ENCODE peak calls at places on chromosomes 12 and 14, in five cellular contexts. One of them, this sample, is unnamed.
A peak's percentile ranks its signal among the peaks of the same experiment; 100 is the strongest.

GRCh38 chr12:7433276-7433822 is 10.6 kb downstream of the CD163L1 start:
- DNase-seq in SK-N-SH: no peak
- DNase-seq in HCT116: peak; percentile 26
- DNase-seq in MM.1S: no peak
- DNase-seq in PC-3: peak; percentile 38
- DNase-seq in this sample: no peak

GRCh38 chr12:123388948-123389559 is 5.1 kb downstream of the KMT5A start:
- DNase-seq in HCT116: no peak
- DNase-seq in MM.1S: no peak
- DNase-seq in PC-3: no peak
- DNase-seq in SK-N-SH: peak; percentile 82
- DNase-seq in this sample: no peak

GRCh38 chr14:83988274-83988673 is 1541.7 kb upstream of the FLRT2 start:
- DNase-seq in SK-N-SH: no peak
- DNase-seq in PC-3: no peak
- DNase-seq in MM.1S: no peak
- DNase-seq in HCT116: no peak
- DNase-seq in this sample: no peak

GRCh38 chr12:56338643-56339422 is at the start of gene IL23A:
- DNase-seq in PC-3: peak; percentile 88
- DNase-seq in MM.1S: peak; percentile 93
- DNase-seq in HCT116: no peak
- DNase-seq in SK-N-SH: no peak
- DNase-seq in this sample: peak; percentile 54

GRCh38 chr12:65278576-65279386 is at the start of gene MSRB3:
- DNase-seq in SK-N-SH: peak; percentile 75
- DNase-seq in MM.1S: peak; percentile 38
- DNase-seq in PC-3: peak; percentile 61
- DNase-seq in HCT116: peak; percentile 19
- DNase-seq in this sample: peak; percentile 92

GRCh38 chr14:29352681-29353080 is 575.0 kb downstream of the PRKD1 start:
- DNase-seq in MM.1S: no peak
- DNase-seq in SK-N-SH: no peak
- DNase-seq in HCT116: no peak
- DNase-seq in PC-3: no peak
- DNase-seq in this sample: no peak

GRCh38 chr12:27542628-27543027 is 18.6 kb downstream of the PPFIBP1 start:
- DNase-seq in MM.1S: no peak
- DNase-seq in PC-3: no peak
- DNase-seq in SK-N-SH: no peak
- DNase-seq in HCT116: no peak
- DNase-seq in this sample: no peak

GRCh38 chr12:2411586-2412304 is 359.0 kb downstream of the CACNA1C start:
- DNase-seq in SK-N-SH: peak; percentile 27
- DNase-seq in HCT116: no peak
- DNase-seq in MM.1S: no peak
- DNase-seq in PC-3: no peak
- DNase-seq in this sample: peak; percentile 50

GRCh38 chr14:65745396-65746190 is 333.1 kb downstream of the FUT8 start:
- DNase-seq in MM.1S: no peak
- DNase-seq in SK-N-SH: no peak
- DNase-seq in PC-3: no peak
- DNase-seq in HCT116: no peak
- DNase-seq in this sample: peak; percentile 84

GRCh38 chr12:22275847-22276246 is 58.7 kb downstream of the ST8SIA1 start:
- DNase-seq in PC-3: peak; percentile 95
- DNase-seq in SK-N-SH: no peak
- DNase-seq in HCT116: no peak
- DNase-seq in MM.1S: no peak
- DNase-seq in this sample: no peak

GRCh38 chr14:26525057-26525456 is 72.8 kb downstream of the NOVA1 start:
- DNase-seq in SK-N-SH: peak; percentile 9
- DNase-seq in HCT116: no peak
- DNase-seq in PC-3: no peak
- DNase-seq in MM.1S: no peak
- DNase-seq in this sample: no peak

GRCh38 chr12:81627336-81628189 is 131.6 kb downstream of the PPFIA2 start:
- DNase-seq in MM.1S: peak; percentile 49
- DNase-seq in PC-3: peak; percentile 60
- DNase-seq in HCT116: peak; percentile 52
- DNase-seq in SK-N-SH: peak; percentile 26
- DNase-seq in this sample: peak; percentile 63

DNA sequence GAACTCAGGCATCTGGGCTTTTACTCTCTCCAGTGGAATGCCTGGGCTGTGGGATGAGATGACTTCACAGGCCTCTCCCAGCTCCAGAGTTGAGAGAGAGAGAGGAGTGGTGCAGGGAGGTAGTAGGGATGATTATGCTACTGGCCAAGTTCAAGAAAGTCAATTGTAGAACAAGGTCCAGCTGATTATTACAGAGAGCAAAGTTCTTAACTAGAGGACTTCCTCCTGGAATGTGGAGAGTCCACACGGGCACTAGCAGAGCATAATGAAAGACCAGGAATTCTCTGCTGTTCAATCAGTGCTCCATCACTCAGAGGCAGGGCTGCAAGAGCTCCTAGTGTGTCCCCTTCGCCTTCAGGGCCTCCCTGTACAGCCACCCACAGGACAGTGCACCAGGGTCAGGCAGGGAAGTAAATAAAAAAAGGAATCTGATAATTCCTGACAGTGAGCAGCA is 651 bp upstream of the EMP1 start:
- DNase-seq in MM.1S: no peak
- DNase-seq in HCT116: no peak
- DNase-seq in PC-3: peak; percentile 17
- DNase-seq in SK-N-SH: no peak
- DNase-seq in this sample: no peak
- H3K9ac ChIP-seq in MM.1S: peak overlapping the region; percentile 50
- H3K9ac ChIP-seq in HCT116: peak overlapping the region; percentile 77
- H3K9ac ChIP-seq in PC-3: peak overlapping the region; percentile 85
- H3K9ac ChIP-seq in SK-N-SH: peak overlapping the region; percentile 78
- H3K9ac ChIP-seq in this sample: no peak overlapping the region

GRCh38 chr14:75282166-75282547 is 3.5 kb downstream of the FOS start:
- DNase-seq in HCT116: no peak
- DNase-seq in SK-N-SH: no peak
- DNase-seq in PC-3: no peak
- DNase-seq in MM.1S: no peak
- DNase-seq in this sample: no peak

GRCh38 chr14:75285331-75285730 is 6.7 kb downstream of the FOS start:
- DNase-seq in MM.1S: no peak
- DNase-seq in HCT116: no peak
- DNase-seq in SK-N-SH: no peak
- DNase-seq in PC-3: no peak
- DNase-seq in this sample: no peak

GRCh38 chr14:75283884-75284563 is 5.4 kb downstream of the FOS start:
- DNase-seq in MM.1S: no peak
- DNase-seq in HCT116: no peak
- DNase-seq in PC-3: no peak
- DNase-seq in SK-N-SH: no peak
- DNase-seq in this sample: no peak

GRCh38 chr14:75281691-75282000 is 3.0 kb downstream of the FOS start:
- DNase-seq in PC-3: no peak
- DNase-seq in MM.1S: no peak
- DNase-seq in SK-N-SH: no peak
- DNase-seq in HCT116: no peak
- DNase-seq in this sample: no peak

DNA sequence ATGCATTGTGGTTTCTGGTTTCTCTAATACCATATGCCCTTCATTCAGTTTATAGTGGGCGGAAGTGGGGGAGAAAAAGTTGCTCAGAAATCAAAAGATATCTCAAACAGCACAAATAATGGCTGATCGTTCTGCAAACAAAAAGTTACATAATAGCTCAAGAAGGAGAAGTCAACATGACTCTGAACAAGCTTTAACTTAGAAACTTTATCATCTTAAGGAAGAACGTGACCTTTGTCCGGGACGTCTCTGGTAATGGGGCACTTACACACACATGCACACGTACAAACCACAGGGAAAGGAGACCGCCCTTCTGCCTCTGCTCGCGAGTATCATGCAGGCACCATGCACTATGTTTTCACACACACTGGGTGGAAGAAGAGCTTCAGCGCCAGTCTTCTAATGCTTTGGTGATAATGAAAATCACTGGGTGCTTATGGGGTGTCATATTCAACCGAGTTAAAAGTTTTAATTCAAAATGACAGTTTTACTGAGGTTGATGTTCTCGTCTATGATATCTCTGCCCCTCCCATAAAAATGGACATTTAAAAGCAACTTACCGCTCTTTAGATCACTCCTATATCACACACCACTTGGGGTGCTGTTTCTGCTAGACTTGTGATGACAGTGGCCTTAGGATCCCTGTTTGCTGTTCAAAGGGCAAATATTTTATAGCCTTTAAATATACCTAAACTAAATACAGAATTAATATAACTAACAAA is 4.7 kb downstream of the FOS start:
- DNase-seq in PC-3: no peak
- DNase-seq in MM.1S: no peak
- DNase-seq in HCT116: no peak
- DNase-seq in SK-N-SH: no peak
- DNase-seq in this sample: no peak
- TF ChIP-seq CTCF in PC-3: peak; percentile 45
- TF ChIP-seq CTCF in MM.1S: no peak
- TF ChIP-seq CTCF in HCT116: peak; percentile 54
- TF ChIP-seq CTCF in SK-N-SH: peak; percentile 57
- TF ChIP-seq CTCF in this sample: peak; percentile 6

GRCh38 chr14:58298880-58299664 is 717 bp downstream of the ARID4A start:
- DNase-seq in HCT116: no peak
- DNase-seq in MM.1S: peak; percentile 12
- DNase-seq in SK-N-SH: peak; percentile 78
- DNase-seq in PC-3: no peak
- DNase-seq in this sample: peak; percentile 69
- TF ChIP-seq EZH2phosphoT487 in HCT116: no peak
- TF ChIP-seq EZH2phosphoT487 in MM.1S: no peak
- TF ChIP-seq EZH2phosphoT487 in SK-N-SH: no peak
- TF ChIP-seq EZH2phosphoT487 in PC-3: no peak
- TF ChIP-seq EZH2phosphoT487 in this sample: no peak

DNA sequence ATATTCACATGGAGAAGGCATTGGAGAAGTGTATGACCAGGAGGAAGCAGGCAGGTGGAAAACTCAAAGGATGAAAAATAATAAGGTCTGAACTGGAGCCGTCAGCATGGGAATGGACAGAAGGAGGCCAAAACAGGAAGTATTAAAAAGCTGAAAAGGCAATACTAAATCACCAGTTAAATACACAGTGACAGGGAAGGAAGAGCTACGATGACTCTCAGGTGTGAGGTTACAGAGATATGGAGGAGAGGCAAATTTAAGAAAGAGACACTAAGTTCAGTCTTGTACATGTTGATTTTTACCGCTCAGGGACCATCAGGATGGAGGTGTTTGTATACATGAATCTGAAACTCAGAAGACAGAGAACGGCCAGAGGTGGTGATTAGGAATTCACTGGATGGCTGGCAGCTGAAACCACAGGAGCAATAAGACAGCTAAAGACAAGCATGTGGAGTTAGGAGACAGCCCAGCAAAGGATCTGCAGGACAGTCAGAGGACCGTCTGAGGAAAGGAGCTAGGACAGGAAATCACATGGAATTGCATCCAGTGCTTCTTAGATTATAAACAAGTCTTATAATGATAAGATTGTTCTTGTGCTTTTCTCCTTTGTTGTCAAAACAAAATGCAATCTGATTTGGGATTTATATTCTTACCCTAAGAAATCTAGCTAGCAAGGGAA is 33.9 kb upstream of the CDKN3 start:
- DNase-seq in SK-N-SH: no peak
- DNase-seq in MM.1S: no peak
- DNase-seq in HCT116: no peak
- DNase-seq in PC-3: no peak
- DNase-seq in this sample: no peak
- H3K9ac ChIP-seq in SK-N-SH: no peak overlapping the region
- H3K9ac ChIP-seq in MM.1S: no peak overlapping the region
- H3K9ac ChIP-seq in HCT116: no peak overlapping the region
- H3K9ac ChIP-seq in PC-3: no peak overlapping the region
- H3K9ac ChIP-seq in this sample: no peak overlapping the region

DNA sequence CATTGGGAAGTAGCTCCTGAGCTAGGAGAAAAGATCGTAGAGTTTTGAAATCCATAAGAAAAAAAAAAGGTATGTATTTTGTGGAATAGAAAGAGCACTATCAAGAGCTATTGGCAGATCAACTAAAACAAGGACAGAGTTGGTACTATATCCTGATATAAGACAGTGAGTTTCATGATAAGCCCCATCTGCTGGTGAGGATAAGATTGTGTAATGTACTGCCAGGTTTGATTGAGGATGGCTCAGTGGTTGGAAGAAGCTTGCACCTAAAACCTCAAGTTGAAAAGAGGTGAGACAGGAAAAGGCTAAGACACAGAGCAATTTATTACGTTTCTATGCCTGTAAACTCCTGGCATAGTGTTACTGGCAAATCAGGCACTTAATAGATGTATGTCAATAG is 525.6 kb downstream of the FLRT2 start:
- DNase-seq in MM.1S: no peak
- DNase-seq in PC-3: peak; percentile 11
- DNase-seq in HCT116: no peak
- DNase-seq in SK-N-SH: no peak
- DNase-seq in this sample: peak; percentile 35
- TF ChIP-seq CTCF in MM.1S: peak; percentile 13
- TF ChIP-seq CTCF in PC-3: peak; percentile 37
- TF ChIP-seq CTCF in HCT116: no peak
- TF ChIP-seq CTCF in SK-N-SH: peak; percentile 39
- TF ChIP-seq CTCF in this sample: peak; percentile 43

GRCh38 chr12:111451649-111452129 is 46.0 kb downstream of the SH2B3 start:
- DNase-seq in SK-N-SH: peak; percentile 62
- DNase-seq in PC-3: peak; percentile 72
- DNase-seq in MM.1S: peak; percentile 33
- DNase-seq in HCT116: peak; percentile 24
- DNase-seq in this sample: peak; percentile 39
- TF ChIP-seq EZH2phosphoT487 in SK-N-SH: no peak
- TF ChIP-seq EZH2phosphoT487 in PC-3: no peak
- TF ChIP-seq EZH2phosphoT487 in MM.1S: no peak
- TF ChIP-seq EZH2phosphoT487 in HCT116: no peak
- TF ChIP-seq EZH2phosphoT487 in this sample: no peak

DNA sequence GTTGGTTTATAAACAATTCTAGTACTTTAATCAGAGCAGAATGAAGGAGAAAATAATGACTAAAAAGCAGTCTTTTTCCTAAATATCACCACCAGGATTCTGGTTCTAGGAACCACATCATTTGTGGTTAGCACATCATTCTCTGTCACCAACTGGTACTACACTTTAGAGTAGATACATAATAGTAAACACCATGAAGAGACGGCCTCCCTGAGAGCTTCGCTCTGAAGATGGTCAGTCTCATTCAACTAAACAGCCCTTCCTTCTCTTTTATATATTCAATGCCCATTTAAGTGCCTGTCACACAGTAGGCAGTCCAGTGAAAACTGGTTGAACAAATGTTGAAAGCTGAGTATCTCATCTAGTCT is 10.9 kb downstream of the SLC38A2 start:
- DNase-seq in PC-3: no peak
- DNase-seq in MM.1S: peak; percentile 2
- DNase-seq in SK-N-SH: no peak
- DNase-seq in HCT116: no peak
- DNase-seq in this sample: no peak
- H3K9ac ChIP-seq in PC-3: no peak overlapping the region
- H3K9ac ChIP-seq in MM.1S: no peak overlapping the region
- H3K9ac ChIP-seq in SK-N-SH: no peak overlapping the region
- H3K9ac ChIP-seq in HCT116: no peak overlapping the region
- H3K9ac ChIP-seq in this sample: no peak overlapping the region

GRCh38 chr12:72267974-72268373 is 4.2 kb upstream of the TRHDE start:
- DNase-seq in HCT116: no peak
- DNase-seq in PC-3: peak; percentile 52
- DNase-seq in SK-N-SH: no peak
- DNase-seq in MM.1S: no peak
- DNase-seq in this sample: no peak
- TF ChIP-seq CTCF in HCT116: peak; percentile 42
- TF ChIP-seq CTCF in PC-3: peak; percentile 81
- TF ChIP-seq CTCF in SK-N-SH: peak; percentile 43
- TF ChIP-seq CTCF in MM.1S: no peak
- TF ChIP-seq CTCF in this sample: peak; percentile 34

GRCh38 chr14:28321475-28322244 is 444.9 kb upstream of the FOXG1 start:
- DNase-seq in PC-3: peak; percentile 92
- DNase-seq in MM.1S: no peak
- DNase-seq in HCT116: no peak
- DNase-seq in SK-N-SH: no peak
- DNase-seq in this sample: no peak
- TF ChIP-seq EZH2phosphoT487 in PC-3: no peak
- TF ChIP-seq EZH2phosphoT487 in MM.1S: no peak
- TF ChIP-seq EZH2phosphoT487 in HCT116: no peak
- TF ChIP-seq EZH2phosphoT487 in SK-N-SH: no peak
- TF ChIP-seq EZH2phosphoT487 in this sample: no peak

This sample was measured in neural progenitor cell.